ENCODE peak calls at places on chromosomes 3 and 15, in four cellular contexts. One of them, this sample, is unnamed.

GRCh38 chr3:31960793-31961431 is 20.1 kb downstream of the OSBPL10 start:
- DNase-seq in BE2C: no peak
- DNase-seq in tibial nerve: no peak
- DNase-seq in ovary: no peak
- DNase-seq in this sample: no peak

GRCh38 chr15:94451461-94451860 is 220.1 kb downstream of the MCTP2 start:
- DNase-seq in BE2C: no peak
- DNase-seq in tibial nerve: no peak
- DNase-seq in ovary: no peak
- DNase-seq in this sample: no peak

GRCh38 chr3:185934726-185935464 is 2.9 kb downstream of the TRA2B start:
- DNase-seq in BE2C: no peak
- DNase-seq in tibial nerve: no peak
- DNase-seq in ovary: no peak
- DNase-seq in this sample: no peak

GRCh38 chr3:99551520-99551919 is 86.9 kb upstream of the COL8A1 start:
- DNase-seq in BE2C: no peak
- DNase-seq in tibial nerve: no peak
- DNase-seq in ovary: no peak
- DNase-seq in this sample: no peak

GRCh38 chr3:4981688-4982494 is 2.7 kb downstream of the BHLHE40 start:
- DNase-seq in BE2C: no peak
- DNase-seq in tibial nerve: no peak
- DNase-seq in ovary: no peak
- DNase-seq in this sample: no peak

GRCh38 chr15:92643849-92644815 is 11.4 kb downstream of the FAM174B start:
- DNase-seq in BE2C: no peak
- DNase-seq in tibial nerve: no peak
- DNase-seq in ovary: no peak
- DNase-seq in this sample: no peak

GRCh38 chr3:77303943-77304778 is 264.3 kb downstream of the ROBO2 start:
- DNase-seq in BE2C: peak; percentile 86
- DNase-seq in tibial nerve: no peak
- DNase-seq in ovary: no peak
- DNase-seq in this sample: no peak

GRCh38 chr3:53588122-53588521 is 93.7 kb downstream of the CACNA1D start:
- DNase-seq in BE2C: no peak
- DNase-seq in tibial nerve: no peak
- DNase-seq in ovary: no peak
- DNase-seq in this sample: no peak

GRCh38 chr15:45198337-45199135 is 10.8 kb upstream of the SHF start:
- DNase-seq in BE2C: peak; percentile 88
- DNase-seq in tibial nerve: peak; percentile 93
- DNase-seq in ovary: peak; percentile 94
- DNase-seq in this sample: peak; percentile 87

GRCh38 chr3:146682176-146682575 is 77.0 kb upstream of the PLSCR5 start:
- DNase-seq in BE2C: no peak
- DNase-seq in tibial nerve: no peak
- DNase-seq in ovary: no peak
- DNase-seq in this sample: no peak

GRCh38 chr3:157368171-157368570 is 68.5 kb upstream of the PTX3 start:
- DNase-seq in BE2C: no peak
- DNase-seq in tibial nerve: no peak
- DNase-seq in ovary: no peak
- DNase-seq in this sample: no peak

GRCh38 chr3:180802837-180803236 is 109.6 kb upstream of the FXR1 start:
- DNase-seq in BE2C: no peak
- DNase-seq in tibial nerve: no peak
- DNase-seq in ovary: no peak
- DNase-seq in this sample: no peak

GRCh38 chr3:39718674-39719595 is 90.5 kb upstream of the MYRIP start:
- DNase-seq in BE2C: peak; percentile 4
- DNase-seq in tibial nerve: no peak
- DNase-seq in ovary: no peak
- DNase-seq in this sample: peak; percentile 46

GRCh38 chr15:75164625-75165024 is 37.1 kb upstream of the C15orf39 start:
- DNase-seq in BE2C: no peak
- DNase-seq in tibial nerve: no peak
- DNase-seq in ovary: no peak
- DNase-seq in this sample: no peak

GRCh38 chr3:4493931-4494806 is 1.0 kb downstream of the ITPR1 start:
- DNase-seq in BE2C: no peak
- DNase-seq in tibial nerve: no peak
- DNase-seq in ovary: peak; percentile 48
- DNase-seq in this sample: no peak

GRCh38 chr15:68578960-68579935 is at the start of gene CORO2B:
- DNase-seq in BE2C: peak; percentile 74
- DNase-seq in tibial nerve: no peak
- DNase-seq in ovary: peak; percentile 76
- DNase-seq in this sample: no peak

GRCh38 chr3:103499967-103500366 is 1065.2 kb downstream of the ZPLD1 start:
- DNase-seq in BE2C: no peak
- DNase-seq in tibial nerve: no peak
- DNase-seq in ovary: no peak
- DNase-seq in this sample: no peak

GRCh38 chr15:83973816-83974215 is 261.8 kb upstream of the GOLGA6L4 start:
- DNase-seq in BE2C: no peak
- DNase-seq in tibial nerve: no peak
- DNase-seq in ovary: no peak
- DNase-seq in this sample: no peak

GRCh38 chr3:39752751-39753150 is 56.7 kb upstream of the MYRIP start:
- DNase-seq in BE2C: peak; percentile 52
- DNase-seq in tibial nerve: no peak
- DNase-seq in ovary: no peak
- DNase-seq in this sample: no peak

GRCh38 chr3:143727391-143727790 is 120.9 kb downstream of the SLC9A9 start:
- DNase-seq in BE2C: no peak
- DNase-seq in tibial nerve: no peak
- DNase-seq in ovary: no peak
- DNase-seq in this sample: no peak

GRCh38 chr3:123568034-123568433 is 16.8 kb downstream of the HACD2 start:
- DNase-seq in BE2C: no peak
- DNase-seq in tibial nerve: no peak
- DNase-seq in ovary: no peak
- DNase-seq in this sample: no peak

GRCh38 chr15:44736261-44736765 is at the start of gene TRIM69:
- DNase-seq in BE2C: no peak
- DNase-seq in tibial nerve: no peak
- DNase-seq in ovary: no peak
- DNase-seq in this sample: no peak

GRCh38 chr15:26867199-26868007 is 541 bp downstream of the GABRA5 start:
- DNase-seq in BE2C: no peak
- DNase-seq in tibial nerve: no peak
- DNase-seq in ovary: no peak
- DNase-seq in this sample: no peak

GRCh38 chr3:17820704-17821103 is 78.3 kb upstream of the TBC1D5 start:
- DNase-seq in BE2C: no peak
- DNase-seq in tibial nerve: no peak
- DNase-seq in ovary: no peak
- DNase-seq in this sample: no peak

GRCh38 chr15:25408929-25409328 is 29.9 kb downstream of the UBE3A start:
- DNase-seq in BE2C: no peak
- DNase-seq in tibial nerve: no peak
- DNase-seq in ovary: no peak
- DNase-seq in this sample: no peak

GRCh38 chr3:141452045-141452444 is 34.8 kb upstream of the RASA2 start:
- DNase-seq in BE2C: peak; percentile 33
- DNase-seq in tibial nerve: no peak
- DNase-seq in ovary: no peak
- DNase-seq in this sample: no peak

GRCh38 chr15:93462690-93463089 is 373.7 kb upstream of the RGMA start:
- DNase-seq in BE2C: no peak
- DNase-seq in tibial nerve: no peak
- DNase-seq in ovary: no peak
- DNase-seq in this sample: no peak

GRCh38 chr3:128496602-128497304 is 3.8 kb upstream of the GATA2 start:
- DNase-seq in BE2C: peak; percentile 80
- DNase-seq in tibial nerve: no peak
- DNase-seq in ovary: no peak
- DNase-seq in this sample: no peak

GRCh38 chr15:63601026-63601726 is 4.0 kb downstream of the FBXL22 start:
- DNase-seq in BE2C: peak; percentile 44
- DNase-seq in tibial nerve: no peak
- DNase-seq in ovary: no peak
- DNase-seq in this sample: no peak

GRCh38 chr15:63600001-63600645 is 2.9 kb downstream of the FBXL22 start:
- DNase-seq in BE2C: no peak
- DNase-seq in tibial nerve: no peak
- DNase-seq in ovary: no peak
- DNase-seq in this sample: no peak

GRCh38 chr15:63601727-63602185 is 4.6 kb downstream of the FBXL22 start:
- DNase-seq in BE2C: no peak
- DNase-seq in tibial nerve: no peak
- DNase-seq in ovary: no peak
- DNase-seq in this sample: no peak

GRCh38 chr15:63599401-63600000 is 2.3 kb downstream of the FBXL22 start:
- DNase-seq in BE2C: peak; percentile 48
- DNase-seq in tibial nerve: no peak
- DNase-seq in ovary: peak; percentile 67
- DNase-seq in this sample: no peak

DNA sequence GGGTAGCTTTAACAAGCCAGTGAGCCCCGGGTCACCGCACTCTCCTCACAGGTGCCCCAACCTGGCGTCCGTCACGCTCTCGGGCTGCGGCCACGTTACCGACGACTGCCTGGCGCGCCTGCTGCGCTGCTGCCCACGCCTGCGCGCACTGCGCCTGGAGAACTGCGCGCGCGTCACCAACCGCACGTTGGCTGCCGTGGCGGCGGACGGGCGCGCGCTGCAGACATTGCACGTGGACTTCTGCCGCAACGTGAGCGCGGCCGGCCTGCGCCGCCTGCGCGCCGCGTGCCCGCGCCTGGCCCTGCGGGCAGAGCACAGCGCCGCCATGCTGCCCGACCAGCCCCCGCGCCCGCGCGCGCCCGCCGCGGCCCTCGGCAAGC is 3.4 kb downstream of the FBXL22 start:
- DNase-seq in BE2C: peak; percentile 94
- DNase-seq in tibial nerve: peak; percentile 65
- DNase-seq in ovary: peak; percentile 87
- DNase-seq in this sample: peak; percentile 23
- TF ChIP-seq CTCF in BE2C: no peak
- TF ChIP-seq CTCF in tibial nerve: peak; percentile 33
- TF ChIP-seq CTCF in ovary: peak; percentile 43
- TF ChIP-seq CTCF in this sample: no peak

GRCh38 chr15:69648215-69648614 is 195.6 kb downstream of the RPLP1 start:
- DNase-seq in BE2C: peak; percentile 36
- DNase-seq in tibial nerve: no peak
- DNase-seq in ovary: no peak
- DNase-seq in this sample: no peak
- H3K4me3 ChIP-seq in BE2C: peak overlapping the region; percentile 20
- H3K4me3 ChIP-seq in tibial nerve: peak overlapping the region; percentile 4
- H3K4me3 ChIP-seq in ovary: no peak overlapping the region
- H3K4me3 ChIP-seq in this sample: no peak overlapping the region

DNA sequence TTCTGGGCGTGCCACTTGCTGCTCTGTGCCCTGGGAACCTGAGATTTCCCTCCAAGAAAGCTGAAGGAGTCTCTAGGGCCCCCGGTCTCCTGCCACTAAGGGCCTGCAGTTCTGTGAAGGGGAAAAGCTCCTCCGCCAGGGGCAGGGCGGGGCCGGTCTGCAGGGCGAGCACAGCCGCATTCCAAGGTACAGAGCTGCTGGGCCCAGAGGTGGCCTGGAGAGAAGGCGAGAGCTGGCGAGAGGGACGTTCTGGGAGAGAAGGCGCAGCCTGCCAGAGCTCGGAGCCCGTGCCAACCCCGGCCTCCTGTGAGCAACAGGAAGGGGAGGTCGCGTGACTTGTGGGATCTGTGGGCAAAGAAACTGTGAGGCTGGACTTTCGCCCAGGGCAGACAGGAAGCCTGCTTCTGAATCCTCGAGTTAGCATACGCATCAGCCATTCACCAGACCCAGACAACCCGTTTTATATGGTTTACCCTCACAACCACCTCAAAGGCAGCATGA is 500.4 kb downstream of the SHQ1 start:
- DNase-seq in BE2C: no peak
- DNase-seq in tibial nerve: peak; percentile 39
- DNase-seq in ovary: no peak
- DNase-seq in this sample: no peak
- TF ChIP-seq CTCF in BE2C: no peak
- TF ChIP-seq CTCF in tibial nerve: no peak
- TF ChIP-seq CTCF in ovary: no peak
- TF ChIP-seq CTCF in this sample: no peak

GRCh38 chr15:39515765-39516164 is 65.1 kb upstream of the THBS1 start:
- DNase-seq in BE2C: no peak
- DNase-seq in tibial nerve: no peak
- DNase-seq in ovary: no peak
- DNase-seq in this sample: no peak

GRCh38 chr15:39511915-39512260 is 69.0 kb upstream of the THBS1 start:
- DNase-seq in BE2C: no peak
- DNase-seq in tibial nerve: no peak
- DNase-seq in ovary: no peak
- DNase-seq in this sample: no peak

GRCh38 chr15:39517122-39517855 is 63.6 kb upstream of the THBS1 start:
- DNase-seq in BE2C: no peak
- DNase-seq in tibial nerve: no peak
- DNase-seq in ovary: no peak
- DNase-seq in this sample: no peak

GRCh38 chr15:39511000-39511914 is 69.6 kb upstream of the THBS1 start:
- DNase-seq in BE2C: peak; percentile 24
- DNase-seq in tibial nerve: peak; percentile 30
- DNase-seq in ovary: peak; percentile 52
- DNase-seq in this sample: peak; percentile 62

DNA sequence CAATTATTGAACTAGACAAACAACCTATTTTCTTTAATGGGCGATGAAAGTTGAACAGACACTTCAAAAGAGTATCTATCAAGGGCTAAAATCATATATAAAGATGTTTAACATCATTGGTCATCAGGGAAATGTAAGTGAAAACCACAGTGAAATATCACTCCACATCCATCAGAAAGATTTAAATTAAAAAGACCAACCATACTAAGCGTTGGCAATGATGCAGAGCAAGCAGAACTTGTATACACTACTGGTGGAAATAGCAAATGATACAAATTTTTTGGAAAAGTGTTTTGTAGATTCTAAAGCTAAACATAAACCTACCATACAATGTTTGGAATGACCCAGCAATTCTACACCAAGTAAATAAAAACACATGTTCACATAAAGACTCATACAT is 65.9 kb upstream of the THBS1 start:
- DNase-seq in BE2C: no peak
- DNase-seq in tibial nerve: no peak
- DNase-seq in ovary: no peak
- DNase-seq in this sample: no peak
- H3K4me3 ChIP-seq in BE2C: no peak overlapping the region
- H3K4me3 ChIP-seq in tibial nerve: no peak overlapping the region
- H3K4me3 ChIP-seq in ovary: no peak overlapping the region
- H3K4me3 ChIP-seq in this sample: no peak overlapping the region

This sample was measured in AG04449.